ENCODE peak calls at places on chromosomes 4 and X, in five cellular contexts. P is T-helper 2 cell, Q is T-helper 17 cell, F is left ventricle myocardium superior, M is ELF-1. D is an unnamed sample.

GRCh38 chr4:148514581-148514980 is 72.4 kb upstream of the NR3C2 start:
- DNase-seq in P (no peak), Q (no peak), F (no peak), M (no peak), D (no peak)

GRCh38 chr4:154164931-154165839 is 326.4 kb downstream of the DCHS2 start:
- DNase-seq in P (no peak), Q (no peak), F (no peak), M (no peak), D (no peak)

GRCh38 chr4:147731611-147732515 is at the start of gene ARHGAP10:
- DNase-seq in P (peak), Q (peak), F (peak), M (peak), D (peak)

GRCh38 chrX:9859711-9860555 is 73.7 kb downstream of the SHROOM2 start:
- DNase-seq in P (no peak), Q (no peak), F (no peak), M (no peak), D (no peak)

GRCh38 chr4:73599182-73599581 is 21.1 kb downstream of the RASSF6 start:
- DNase-seq in P (no peak), Q (no peak), F (no peak), M (peak), D (no peak)

GRCh38 chr4:148211533-148211932 is 230.7 kb downstream of the NR3C2 start:
- DNase-seq in P (no peak), Q (no peak), F (no peak), M (no peak), D (no peak)

GRCh38 chr4:6909970-6910339 is 329 bp downstream of the TBC1D14 start:
- DNase-seq in P (no peak), Q (no peak), F (peak), M (no peak), D (peak)

GRCh38 chrX:54825716-54826428 is 18.3 kb downstream of the MAGED2 start:
- DNase-seq in P (no peak), Q (no peak), F (no peak), M (peak), D (no peak)

GRCh38 chr4:56389558-56389957 is 2.3 kb upstream of the AASDH start:
- DNase-seq in P (no peak), Q (no peak), F (no peak), M (no peak), D (no peak)

GRCh38 chr4:139950568-139950967 is 203.4 kb downstream of the MAML3 start:
- DNase-seq in P (no peak), Q (no peak), F (no peak), M (no peak), D (no peak)

GRCh38 chr4:184695178-184695896 is 38.6 kb downstream of the CENPU start:
- DNase-seq in P (no peak), Q (no peak), F (no peak), M (no peak), D (no peak)

GRCh38 chrX:21972721-21973120 is 32.2 kb downstream of the SMS start:
- DNase-seq in P (no peak), Q (peak), F (no peak), M (peak), D (no peak)

GRCh38 chr4:85686398-85686797 is 211.4 kb downstream of the ARHGAP24 start:
- DNase-seq in P (no peak), Q (no peak), F (no peak), M (no peak), D (no peak)

GRCh38 chr4:152708361-152708760 is 28.6 kb upstream of the TMEM154 start:
- DNase-seq in P (no peak), Q (no peak), F (no peak), M (peak), D (no peak)

GRCh38 chr4:41156574-41156973 is 57.8 kb downstream of the APBB2 start:
- DNase-seq in P (no peak), Q (no peak), F (no peak), M (no peak), D (no peak)

GRCh38 chrX:132584936-132585335 is 96.1 kb upstream of the MBNL3 start:
- DNase-seq in P (no peak), Q (no peak), F (no peak), M (no peak), D (no peak)

GRCh38 chr4:57020467-57021101 is 41.9 kb downstream of the POLR2B start:
- DNase-seq in P (no peak), Q (no peak), F (no peak), M (no peak), D (no peak)

GRCh38 chr4:98663226-98664006 is 5.0 kb upstream of the TSPAN5 start:
- DNase-seq in P (no peak), Q (peak), F (peak), M (no peak), D (peak)

GRCh38 chr4:106329027-106329618 is 12.8 kb downstream of the AIMP1 start:
- DNase-seq in P (no peak), Q (no peak), F (no peak), M (no peak), D (no peak)

GRCh38 chr4:10006236-10006603 is 15.1 kb downstream of the SLC2A9 start:
- DNase-seq in P (no peak), Q (no peak), F (no peak), M (no peak), D (no peak)

GRCh38 chr4:120066182-120066524 is 495 bp downstream of the MAD2L1 start:
- DNase-seq in P (no peak), Q (no peak), F (no peak), M (no peak), D (no peak)

GRCh38 chrX:113699939-113700338 is 859.3 kb upstream of the AMOT start:
- DNase-seq in P (no peak), Q (no peak), F (no peak), M (no peak), D (no peak)

GRCh38 chrX:5337160-5337559 is 891.5 kb downstream of the NLGN4X start:
- DNase-seq in P (no peak), Q (no peak), F (no peak), M (no peak), D (no peak)

GRCh38 chrX:66023726-66024467 is 16.0 kb downstream of the VSIG4 start:
- DNase-seq in P (no peak), Q (no peak), F (no peak), M (no peak), D (no peak)

GRCh38 chr4:131304686-131305085 is 1844.4 kb upstream of the PCDH10 start:
- DNase-seq in P (no peak), Q (no peak), F (no peak), M (no peak), D (no peak)

GRCh38 chr4:86307432-86307831 is 52.4 kb downstream of the MAPK10 start:
- DNase-seq in P (no peak), Q (no peak), F (no peak), M (no peak), D (no peak)

GRCh38 chr4:153215976-153216375 is 11.7 kb downstream of the TRIM2 start:
- DNase-seq in P (no peak), Q (no peak), F (no peak), M (no peak), D (no peak)

GRCh38 chr4:121484633-121485032 is 103.8 kb upstream of the QRFPR start:
- DNase-seq in P (no peak), Q (no peak), F (peak), M (peak), D (no peak)

D was measured in Right ventricle myocardium inferior.